ENCODE peak calls at places on chromosomes 11 and 22, in seven cellular contexts. I is Caco-2; S is transverse colon; B is Peyer's patch; G is IMR-90; O is CD8-positive, alpha-beta T cell; Y is sigmoid colon. U is an unnamed sample. For H3K36me3, the result is how much of the 10 kb centered on the place peaks cover.

GRCh38 chr11:100080401-100080800 is 606.7 kb upstream of the ARHGAP42 start:
- DNase-seq in O (no peak), B (no peak), G (no peak), Y (no peak), S (no peak), I (no peak), U (no peak)

GRCh38 chr11:119206512-119207299 is 567 bp downstream of the CBL start:
- DNase-seq in B (peak), Y (peak), I (peak), O (peak), G (no peak), S (peak), U (peak)

GRCh38 chr11:272931-273198 is 5.3 kb upstream of the NLRP6 start:
- DNase-seq in I (no peak), Y (no peak), S (no peak), G (no peak), B (no peak), O (no peak), U (no peak)

GRCh38 chr22:44701824-44702478 is at the start of gene PRR5:
- DNase-seq in B (peak), Y (peak), O (peak), G (peak), S (peak), I (peak), U (peak)

GRCh38 chr11:19196458-19196857 is 5.3 kb downstream of the CSRP3 start:
- DNase-seq in Y (no peak), S (peak), B (no peak), O (no peak), I (no peak), G (no peak), U (no peak)

GRCh38 chr11:96054870-96055705 is 131.2 kb upstream of the MTMR2 start:
- DNase-seq in Y (no peak), S (no peak), B (no peak), I (peak), O (no peak), G (peak), U (no peak)

GRCh38 chr22:42084874-42085273 is 5.4 kb downstream of the SMDT1 start:
- DNase-seq in O (no peak), I (no peak), B (no peak), Y (no peak), S (no peak), G (no peak), U (no peak)

GRCh38 chr22:23088199-23088604 is 17.9 kb downstream of the GNAZ start:
- DNase-seq in O (no peak), G (no peak), Y (no peak), B (no peak), S (no peak), I (no peak), U (no peak)

GRCh38 chr11:116099541-116099940 is 595.3 kb upstream of the CADM1 start:
- DNase-seq in S (no peak), B (no peak), O (no peak), I (no peak), G (no peak), Y (no peak), U (no peak)

GRCh38 chr22:31932863-31933262 is 11.5 kb upstream of the YWHAH start:
- DNase-seq in B (no peak), Y (no peak), S (no peak), I (no peak), O (no peak), G (no peak), U (no peak)

GRCh38 chr11:128940156-128940555 is 2.5 kb downstream of the TP53AIP1 start:
- DNase-seq in G (no peak), O (no peak), B (no peak), I (no peak), Y (no peak), S (no peak), U (no peak)

GRCh38 chr22:29482253-29482652 is 2.2 kb downstream of the NEFH start:
- DNase-seq in Y (no peak), S (no peak), I (no peak), O (no peak), G (no peak), B (no peak), U (no peak)

GRCh38 chr22:21761086-21761485 is 25.5 kb upstream of the YPEL1 start:
- DNase-seq in I (no peak), O (no peak), B (no peak), S (no peak), Y (no peak), G (peak), U (no peak)

GRCh38 chr11:126083829-126084607 is 21.4 kb upstream of the CDON start:
- DNase-seq in B (no peak), G (no peak), Y (no peak), I (no peak), O (peak), S (no peak), U (no peak)

GRCh38 chr22:50180727-50181521 is 4.8 kb upstream of the TRABD start:
- DNase-seq in G (no peak), O (no peak), I (no peak), B (no peak), S (no peak), Y (peak), U (no peak)

GRCh38 chr22:50243704-50244419 is 961 bp downstream of the TUBGCP6 start:
- DNase-seq in I (no peak), S (no peak), G (peak), Y (no peak), O (no peak), B (no peak), U (no peak)

GRCh38 chr11:9738126-9738525 is 74.2 kb downstream of the SWAP70 start:
- DNase-seq in I (no peak), O (no peak), G (no peak), B (peak), Y (peak), S (peak), U (no peak)

GRCh38 chr11:123103326-123103980 is 41.5 kb upstream of the HSPA8 start:
- DNase-seq in O (no peak), B (peak), S (peak), G (peak), I (peak), Y (peak), U (no peak)

GRCh38 chr11:64321533-64321932 is 3.6 kb downstream of the PRDX5 start:
- DNase-seq in I (no peak), G (peak), B (peak), Y (no peak), O (no peak), S (peak), U (no peak)

GRCh38 chr11:12090061-12090572 is 20.3 kb upstream of the MICAL2 start:
- DNase-seq in S (no peak), B (peak), Y (no peak), G (peak), I (no peak), O (no peak), U (no peak)

GRCh38 chr11:14413307-14414072 is 54.5 kb upstream of the RRAS2 start:
- DNase-seq in G (peak), I (peak), O (no peak), S (no peak), Y (peak), B (no peak), U (no peak)

GRCh38 chr11:18615628-18616392 is 16.2 kb downstream of the MISFA start:
- DNase-seq in Y (no peak), B (no peak), G (peak), O (no peak), I (no peak), S (no peak), U (no peak)

GRCh38 chr11:2912038-2912410 is 17.2 kb downstream of the PHLDA2 start:
- DNase-seq in S (no peak), O (no peak), Y (no peak), I (no peak), G (no peak), B (no peak), U (no peak)

GRCh38 chr22:31036671-31037550 is 44.2 kb upstream of the SMTN start:
- DNase-seq in S (peak), I (no peak), B (peak), G (peak), O (no peak), Y (peak), U (no peak)

DNA sequence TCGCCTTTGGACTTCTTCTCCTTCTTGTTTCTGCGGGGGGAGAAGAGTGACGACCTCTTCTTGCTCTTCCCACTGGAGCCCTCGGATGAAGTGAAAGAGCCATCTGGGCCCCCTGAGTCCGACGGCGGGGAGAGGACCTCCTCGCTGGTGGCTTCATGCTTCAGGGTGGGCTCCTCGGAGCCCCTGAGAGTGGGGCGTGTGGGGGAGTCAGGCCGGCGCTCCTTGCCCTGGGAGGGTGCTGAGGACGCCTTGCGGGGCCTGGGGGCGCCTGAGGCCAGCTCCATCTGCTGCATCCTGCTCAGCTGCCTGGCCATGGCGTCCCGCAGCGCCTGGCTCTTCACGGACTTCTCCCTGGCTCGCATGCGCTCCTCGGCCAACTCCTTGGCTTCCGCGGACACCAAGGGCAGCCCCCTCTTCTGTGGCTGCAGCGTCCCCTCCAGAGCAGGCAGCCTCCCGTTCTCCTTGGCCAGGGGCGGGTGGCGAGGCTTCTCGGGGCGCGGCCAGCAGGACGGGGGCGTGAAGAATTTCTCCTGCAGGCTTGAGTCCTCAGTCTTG is 43.3 kb upstream of the BID start:
- DNase-seq in S (no peak), O (no peak), Y (no peak), B (no peak), I (no peak), G (no peak), U (no peak)
- H3K36me3 ChIP-seq in S (under half), O (under half), Y (half or more), B (under half), I (under half), G (under half), U (under half)

GRCh38 chr22:25853902-25854301 is 111.9 kb downstream of the MYO18B start:
- DNase-seq in O (no peak), I (peak), G (no peak), S (no peak), Y (no peak), B (no peak), U (no peak)
- TF ChIP-seq CTCF in O (no peak), I (peak), G (no peak), S (no peak), Y (no peak), B (no peak), U (no peak)

GRCh38 chr11:62823677-62824076 is 8.2 kb downstream of the STX5 start:
- DNase-seq in B (no peak), S (no peak), G (no peak), Y (no peak), O (no peak), I (no peak), U (no peak)
- H3K36me3 ChIP-seq in B (under half), S (half or more), G (half or more), Y (half or more), O (under half), I (under half), U (half or more)

DNA sequence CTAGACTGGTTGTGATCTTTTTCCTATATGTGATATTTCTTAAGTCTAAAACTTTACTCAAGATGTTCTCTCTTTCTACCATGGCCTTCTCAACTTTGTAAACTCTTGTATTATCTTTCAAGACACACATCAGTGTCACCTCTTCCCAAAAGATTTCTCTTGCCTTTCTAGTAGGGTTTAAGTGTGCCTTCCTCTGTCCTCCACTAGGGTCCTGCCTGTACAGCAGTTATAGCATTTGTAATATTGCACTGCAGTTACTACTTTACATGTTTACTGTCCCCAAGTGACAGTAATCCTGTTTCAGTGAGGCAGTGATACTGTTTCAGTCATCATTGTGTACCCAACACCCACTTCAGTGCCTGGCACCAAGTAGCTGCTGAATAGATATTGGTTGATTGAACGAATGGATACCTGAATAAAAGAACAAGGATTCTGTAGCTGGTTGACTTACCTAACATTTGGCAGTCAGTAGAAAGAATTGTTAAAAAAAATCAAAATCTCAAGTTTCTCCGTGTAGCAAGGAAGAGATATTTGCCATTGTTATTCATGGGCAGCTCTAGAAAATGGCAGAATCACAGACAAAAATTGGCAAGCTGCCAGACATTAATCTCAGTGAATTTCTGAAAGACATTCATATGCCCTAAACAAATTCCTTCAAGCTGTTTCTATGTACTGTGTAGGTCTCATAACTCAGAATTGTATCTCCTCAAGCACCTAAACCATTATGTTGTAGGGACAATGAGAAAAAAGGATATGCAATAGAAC is 79.4 kb downstream of the RBMXL2 start:
- DNase-seq in B (no peak), I (no peak), Y (no peak), O (no peak), G (no peak), S (no peak), U (no peak)
- TF ChIP-seq CTCF in B (no peak), I (no peak), Y (no peak), O (no peak), G (no peak), S (no peak), U (no peak)

GRCh38 chr22:24322522-24322921 is 51.9 kb downstream of the SPECC1L start:
- DNase-seq in S (no peak), B (no peak), O (no peak), G (no peak), Y (no peak), I (no peak), U (no peak)

GRCh38 chr22:24321999-24322398 is 51.4 kb downstream of the SPECC1L start:
- DNase-seq in G (no peak), O (no peak), S (no peak), I (no peak), B (no peak), Y (no peak), U (no peak)

GRCh38 chr22:24323695-24324094 is 53.1 kb downstream of the SPECC1L start:
- DNase-seq in I (no peak), Y (no peak), S (no peak), B (no peak), O (no peak), G (no peak), U (no peak)

GRCh38 chr22:24324137-24324536 is 53.5 kb downstream of the SPECC1L start:
- DNase-seq in G (no peak), S (no peak), Y (no peak), B (no peak), I (no peak), O (no peak), U (no peak)

GRCh38 chr22:24323233-24323632 is 52.6 kb downstream of the SPECC1L start:
- DNase-seq in I (no peak), G (no peak), Y (no peak), B (no peak), S (no peak), O (no peak), U (no peak)
- H3K36me3 ChIP-seq in I (under half), G (under half), Y (half or more), B (under half), S (under half), O (under half), U (under half)

GRCh38 chr11:120258661-120259060 is 18.7 kb downstream of the POU2F3 start:
- DNase-seq in Y (no peak), B (no peak), I (no peak), G (no peak), S (no peak), O (no peak), U (no peak)
- TF ChIP-seq CTCF in Y (no peak), B (no peak), I (peak), G (no peak), S (no peak), O (no peak), U (no peak)

GRCh38 chr11:121488145-121488544 is 35.4 kb upstream of the SORL1-AS1 start:
- DNase-seq in B (no peak), Y (no peak), S (no peak), O (no peak), I (no peak), G (no peak), U (no peak)

GRCh38 chr11:121483805-121484478 is 31.2 kb upstream of the SORL1-AS1 start:
- DNase-seq in I (no peak), O (no peak), Y (no peak), B (no peak), S (no peak), G (no peak), U (no peak)

GRCh38 chr11:121485221-121485620 is 32.5 kb upstream of the SORL1-AS1 start:
- DNase-seq in B (no peak), G (no peak), I (no peak), O (no peak), S (no peak), Y (no peak), U (no peak)

GRCh38 chr11:121487191-121487590 is 34.4 kb upstream of the SORL1-AS1 start:
- DNase-seq in Y (no peak), I (no peak), S (no peak), G (no peak), B (no peak), O (no peak), U (no peak)

DNA sequence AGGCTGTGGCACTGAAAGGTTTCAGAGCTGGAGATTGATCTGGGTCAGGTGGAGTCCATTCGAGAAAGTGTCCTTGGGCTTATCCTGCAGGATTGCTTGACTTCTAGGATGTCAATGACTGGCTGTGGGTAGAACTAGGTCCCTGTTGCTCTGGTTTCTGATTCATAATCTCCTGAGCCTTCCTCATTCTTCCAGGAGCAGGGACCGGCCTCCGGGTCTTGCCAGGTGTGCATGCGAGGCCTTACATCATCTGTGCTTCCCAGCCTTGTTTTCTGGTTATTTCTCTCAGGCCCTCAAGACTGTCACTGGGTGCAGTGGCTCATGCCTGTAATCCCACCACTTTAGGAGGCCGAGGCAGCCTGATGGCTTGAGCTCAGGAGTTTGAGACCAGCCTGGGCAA is 33.3 kb upstream of the SORL1-AS1 start:
- DNase-seq in O (no peak), B (no peak), G (no peak), Y (no peak), S (no peak), I (no peak), U (no peak)
- H3K36me3 ChIP-seq in O (under half), B (under half), G (under half), Y (under half), S (under half), I (under half), U (under half)

GRCh38 chr11:36157151-36157519 is 132.1 kb downstream of the COMMD9 start:
- DNase-seq in S (no peak), Y (no peak), B (no peak), O (no peak), G (no peak), I (no peak), U (no peak)

GRCh38 chr11:36155301-36155700 is 133.9 kb downstream of the COMMD9 start:
- DNase-seq in G (no peak), Y (peak), I (no peak), S (no peak), B (no peak), O (no peak), U (no peak)

GRCh38 chr11:36156486-36157150 is 132.6 kb downstream of the COMMD9 start:
- DNase-seq in I (no peak), G (peak), S (no peak), O (no peak), Y (no peak), B (no peak), U (no peak)

GRCh38 chr11:36153581-36153980 is 135.6 kb downstream of the COMMD9 start:
- DNase-seq in Y (no peak), B (no peak), O (no peak), G (peak), I (peak), S (no peak), U (no peak)

DNA sequence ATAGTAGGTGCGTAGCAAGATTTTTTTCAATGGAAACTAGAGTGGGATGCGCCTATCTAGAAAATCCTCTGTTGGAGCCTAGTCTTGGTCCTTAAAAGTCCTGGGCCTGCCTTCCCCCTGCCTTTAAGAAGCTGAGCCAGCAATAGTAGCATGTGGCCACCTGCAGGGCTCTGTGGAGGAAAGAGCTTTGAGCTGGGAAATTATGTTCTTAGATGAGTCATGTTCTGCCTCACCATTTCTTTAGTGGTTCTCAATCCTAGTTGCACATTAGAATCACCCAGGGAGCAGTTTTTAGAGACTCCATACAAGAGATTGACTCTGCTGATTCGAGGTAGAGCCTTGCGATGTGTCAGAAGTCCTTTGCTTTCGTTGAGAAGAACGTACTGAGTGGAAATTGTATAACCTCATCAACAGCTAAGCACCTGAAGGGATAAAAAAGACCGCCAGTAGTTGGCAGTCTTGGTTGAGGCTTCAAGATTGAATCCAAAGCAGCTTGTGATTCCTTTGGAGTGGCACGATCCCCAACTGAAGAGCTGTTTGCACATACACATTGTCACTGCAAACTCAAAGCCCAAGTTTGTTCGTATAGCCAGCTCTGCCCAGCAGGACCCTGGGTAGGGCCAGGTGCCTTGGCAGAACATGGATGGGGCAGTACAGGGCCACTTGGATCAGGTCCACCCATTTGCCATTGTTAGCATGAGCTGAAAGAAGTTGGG is 133.3 kb downstream of the COMMD9 start:
- DNase-seq in B (no peak), I (no peak), Y (no peak), G (peak), O (no peak), S (no peak), U (no peak)
- TF ChIP-seq CTCF in B (no peak), I (no peak), Y (no peak), G (peak), O (no peak), S (no peak), U (no peak)

DNA sequence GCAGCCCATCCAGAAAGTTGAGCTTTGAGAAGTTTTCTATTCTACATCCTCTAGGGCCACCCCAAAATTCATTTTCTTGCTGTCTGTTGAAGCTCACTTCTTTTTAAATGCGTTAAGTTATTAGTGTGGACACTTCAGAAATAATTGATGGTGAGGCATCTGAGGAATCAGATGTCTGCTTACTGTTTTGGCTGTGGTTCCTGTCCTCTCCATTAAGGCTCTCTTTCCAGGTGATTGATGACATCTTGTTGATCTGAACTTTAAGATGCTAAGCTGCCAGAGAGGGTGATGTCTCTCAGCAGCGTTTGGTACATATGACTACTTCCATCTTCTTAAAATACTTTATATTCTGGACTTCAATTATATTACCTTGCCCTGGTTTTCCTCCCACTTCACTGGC is 45.2 kb downstream of the FAT3 start:
- DNase-seq in O (no peak), S (no peak), I (no peak), G (no peak), B (no peak), Y (no peak), U (no peak)
- H3K36me3 ChIP-seq in O (under half), S (under half), I (under half), G (under half), B (under half), Y (under half), U (under half)

U was measured in right lobe of liver.